ENCODE peak calls at places on chromosomes 5 and 9, in four cellular contexts. One of them, this sample, is unnamed.

GRCh38 chr5:181187500-181188213 is 17.3 kb downstream of the TRIM7 start:
- DNase-seq in suprapubic skin: peak
- DNase-seq in HCT116: peak
- DNase-seq in HepG2: peak
- DNase-seq in this sample: no peak

GRCh38 chr9:4415281-4415680 is 75.0 kb upstream of the SLC1A1 start:
- DNase-seq in suprapubic skin: no peak
- DNase-seq in HepG2: no peak
- DNase-seq in HCT116: no peak
- DNase-seq in this sample: no peak

GRCh38 chr5:41510176-41510831 is at the start of gene PLCXD3:
- DNase-seq in HepG2: no peak
- DNase-seq in suprapubic skin: no peak
- DNase-seq in HCT116: no peak
- DNase-seq in this sample: no peak

GRCh38 chr5:178478370-178478769 is 111.8 kb downstream of the COL23A1 start:
- DNase-seq in HCT116: no peak
- DNase-seq in suprapubic skin: no peak
- DNase-seq in HepG2: no peak
- DNase-seq in this sample: no peak

GRCh38 chr9:25724424-25724823 is 46.2 kb upstream of the TUSC1 start:
- DNase-seq in HepG2: no peak
- DNase-seq in HCT116: no peak
- DNase-seq in suprapubic skin: no peak
- DNase-seq in this sample: no peak

GRCh38 chr9:75142208-75142607 is 53.9 kb downstream of the OSTF1 start:
- DNase-seq in HepG2: no peak
- DNase-seq in suprapubic skin: no peak
- DNase-seq in HCT116: no peak
- DNase-seq in this sample: peak

GRCh38 chr9:131747352-131747751 is 7.5 kb upstream of the RAPGEF1 start:
- DNase-seq in HCT116: no peak
- DNase-seq in HepG2: peak
- DNase-seq in suprapubic skin: no peak
- DNase-seq in this sample: no peak

GRCh38 chr5:56003633-56004032 is 8.9 kb upstream of the IL6ST start:
- DNase-seq in suprapubic skin: no peak
- DNase-seq in HepG2: no peak
- DNase-seq in HCT116: no peak
- DNase-seq in this sample: no peak

GRCh38 chr9:130642926-130643325 is 21.5 kb upstream of the PRDM12 start:
- DNase-seq in HCT116: no peak
- DNase-seq in HepG2: no peak
- DNase-seq in suprapubic skin: no peak
- DNase-seq in this sample: no peak

GRCh38 chr9:88387035-88387732 is 1.1 kb upstream of the SPIN1 start:
- DNase-seq in suprapubic skin: no peak
- DNase-seq in HCT116: peak
- DNase-seq in HepG2: peak
- DNase-seq in this sample: peak

GRCh38 chr9:134475051-134475790 is 149.0 kb downstream of the RXRA start:
- DNase-seq in HepG2: no peak
- DNase-seq in HCT116: no peak
- DNase-seq in suprapubic skin: peak
- DNase-seq in this sample: no peak
- TF ChIP-seq POLR2AphosphoS5 in HepG2: no peak
- TF ChIP-seq POLR2AphosphoS5 in HCT116: no peak
- TF ChIP-seq POLR2AphosphoS5 in suprapubic skin: no peak
- TF ChIP-seq POLR2AphosphoS5 in this sample: no peak

DNA sequence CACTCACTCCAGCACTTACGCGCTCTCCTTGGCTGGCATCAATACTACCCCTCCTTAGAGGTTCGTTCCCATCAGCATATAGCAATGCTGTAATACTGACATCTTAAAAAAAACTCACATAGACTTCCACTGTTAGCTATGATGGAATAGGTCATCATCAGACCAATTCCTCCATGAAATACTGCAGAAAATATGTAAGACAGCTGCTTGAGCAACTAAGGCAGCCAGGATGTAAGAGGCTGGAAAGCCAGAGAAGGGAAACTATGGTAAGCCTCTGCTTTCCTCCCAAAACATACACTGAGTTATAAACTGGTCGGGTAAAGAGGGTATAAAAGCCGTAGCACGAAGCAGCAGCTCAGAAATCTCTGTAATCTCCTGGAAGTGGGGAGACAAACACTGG is 33.5 kb downstream of the AUH start:
- DNase-seq in suprapubic skin: no peak
- DNase-seq in HepG2: no peak
- DNase-seq in HCT116: no peak
- DNase-seq in this sample: no peak
- H3K27ac ChIP-seq in suprapubic skin: no peak
- H3K27ac ChIP-seq in HepG2: no peak
- H3K27ac ChIP-seq in HCT116: no peak
- H3K27ac ChIP-seq in this sample: no peak

GRCh38 chr9:112075009-112075378 is 100.1 kb downstream of the SUSD1 start:
- DNase-seq in suprapubic skin: no peak
- DNase-seq in HCT116: no peak
- DNase-seq in HepG2: no peak
- DNase-seq in this sample: no peak
- TF ChIP-seq CTCF in suprapubic skin: no peak
- TF ChIP-seq CTCF in HCT116: no peak
- TF ChIP-seq CTCF in HepG2: no peak
- TF ChIP-seq CTCF in this sample: no peak

GRCh38 chr9:111099199-111100005 is 61.1 kb upstream of the LPAR1 start:
- DNase-seq in HCT116: no peak
- DNase-seq in HepG2: no peak
- DNase-seq in suprapubic skin: no peak
- DNase-seq in this sample: no peak
- TF ChIP-seq POLR2AphosphoS5 in HCT116: no peak
- TF ChIP-seq POLR2AphosphoS5 in HepG2: no peak
- TF ChIP-seq POLR2AphosphoS5 in suprapubic skin: no peak
- TF ChIP-seq POLR2AphosphoS5 in this sample: no peak

GRCh38 chr5:98783051-98783649 is 9.7 kb downstream of the RGMB start:
- DNase-seq in HepG2: no peak
- DNase-seq in suprapubic skin: no peak
- DNase-seq in HCT116: no peak
- DNase-seq in this sample: no peak

GRCh38 chr5:98781520-98781919 is 8.1 kb downstream of the RGMB start:
- DNase-seq in suprapubic skin: no peak
- DNase-seq in HCT116: no peak
- DNase-seq in HepG2: no peak
- DNase-seq in this sample: no peak

GRCh38 chr5:98779264-98779877 is 5.9 kb downstream of the RGMB start:
- DNase-seq in suprapubic skin: no peak
- DNase-seq in HepG2: peak
- DNase-seq in HCT116: no peak
- DNase-seq in this sample: no peak

GRCh38 chr5:98781964-98782363 is 8.5 kb downstream of the RGMB start:
- DNase-seq in suprapubic skin: no peak
- DNase-seq in HepG2: no peak
- DNase-seq in HCT116: no peak
- DNase-seq in this sample: no peak

DNA sequence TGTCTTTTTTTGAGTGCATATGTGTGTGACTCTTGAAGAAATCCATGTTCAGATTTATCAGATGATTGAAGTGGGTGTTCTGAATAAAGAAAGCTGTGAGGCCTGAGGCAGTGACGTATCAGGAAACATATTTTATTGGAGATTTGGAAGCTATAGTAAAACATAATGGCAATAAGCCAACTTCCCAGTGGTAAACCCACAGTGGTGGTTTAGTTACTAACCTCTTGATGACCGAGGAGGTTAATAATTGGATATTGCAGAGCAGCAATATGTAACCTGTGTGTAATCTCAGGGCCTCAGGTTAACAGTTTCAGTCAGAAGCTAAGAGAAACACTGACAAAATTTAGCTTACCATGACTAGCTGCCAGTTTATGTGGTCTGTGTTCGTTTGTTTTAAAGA is 6.9 kb downstream of the RGMB start:
- DNase-seq in HCT116: no peak
- DNase-seq in HepG2: no peak
- DNase-seq in suprapubic skin: no peak
- DNase-seq in this sample: no peak
- H3K27ac ChIP-seq in HCT116: no peak
- H3K27ac ChIP-seq in HepG2: peak
- H3K27ac ChIP-seq in suprapubic skin: no peak
- H3K27ac ChIP-seq in this sample: no peak

DNA sequence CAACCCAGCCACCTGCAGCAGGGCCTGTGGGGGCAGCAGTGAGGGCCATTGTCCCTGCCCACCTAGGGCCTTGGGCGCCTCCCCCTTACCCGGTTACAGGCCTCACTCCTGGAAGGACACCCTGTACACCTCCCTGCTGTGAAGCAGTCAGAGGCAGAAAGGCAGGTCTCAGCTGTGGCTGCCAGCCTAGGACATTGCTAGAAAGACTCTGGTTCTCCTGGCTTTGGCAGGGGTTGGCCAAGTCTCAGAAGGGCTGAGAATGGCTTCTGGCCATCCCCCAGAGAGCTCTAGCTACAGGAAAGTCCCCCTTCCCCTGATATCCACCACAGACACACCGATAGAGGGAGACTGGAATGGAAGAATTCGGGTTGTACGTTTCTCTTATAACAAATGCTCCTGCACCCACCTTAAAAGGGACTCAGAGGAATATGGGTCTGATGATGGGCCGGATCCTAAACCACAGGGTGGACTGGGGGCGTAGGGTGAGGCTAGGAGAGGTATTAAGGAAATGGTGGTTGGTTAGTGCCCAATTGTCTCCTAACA is 2.4 kb downstream of the DNAJB5 start:
- DNase-seq in HepG2: peak
- DNase-seq in suprapubic skin: peak
- DNase-seq in HCT116: peak
- DNase-seq in this sample: no peak
- TF ChIP-seq CTCF in HepG2: no peak
- TF ChIP-seq CTCF in suprapubic skin: no peak
- TF ChIP-seq CTCF in HCT116: peak
- TF ChIP-seq CTCF in this sample: no peak

DNA sequence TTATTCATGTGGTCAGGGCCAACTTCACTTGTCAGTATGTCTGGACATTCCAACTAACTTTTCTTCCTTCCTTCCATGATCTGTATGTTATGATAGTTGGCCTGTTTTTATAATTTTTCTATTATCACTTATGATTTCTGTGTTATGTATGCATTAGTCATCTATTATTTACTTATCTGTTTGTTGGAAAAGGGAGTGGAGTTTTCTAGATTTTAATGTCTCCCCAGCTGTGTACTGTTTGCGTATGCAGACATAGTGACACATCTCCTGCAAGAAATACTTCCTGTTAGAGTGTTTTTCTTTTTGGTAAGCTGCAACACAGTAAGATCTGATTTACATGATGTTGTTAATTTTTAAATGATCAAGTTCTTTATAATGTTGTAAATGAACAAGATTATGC is 8.7 kb upstream of the INSYN2B start:
- DNase-seq in suprapubic skin: no peak
- DNase-seq in HCT116: no peak
- DNase-seq in HepG2: no peak
- DNase-seq in this sample: no peak
- TF ChIP-seq POLR2AphosphoS5 in suprapubic skin: no peak
- TF ChIP-seq POLR2AphosphoS5 in HCT116: no peak
- TF ChIP-seq POLR2AphosphoS5 in HepG2: no peak
- TF ChIP-seq POLR2AphosphoS5 in this sample: no peak

GRCh38 chr5:53543401-53543800 is 17.0 kb upstream of the NDUFS4 start:
- DNase-seq in suprapubic skin: no peak
- DNase-seq in HepG2: no peak
- DNase-seq in HCT116: no peak
- DNase-seq in this sample: no peak
- H3K27ac ChIP-seq in suprapubic skin: no peak
- H3K27ac ChIP-seq in HepG2: no peak
- H3K27ac ChIP-seq in HCT116: no peak
- H3K27ac ChIP-seq in this sample: no peak